ENCODE peak calls at places on chromosomes 13 and 19, in eight cellular contexts. A is suprapubic skin; G is astrocyte; O is kidney; Q is ovary; J is spleen; V is CD4-positive, CD25-positive, alpha-beta regulatory T cell; C is tibial nerve. B is an unnamed sample.

GRCh38 chr13:79560954-79561353 is 80.0 kb downstream of the NDFIP2 start:
- DNase-seq in A (no peak), G (no peak), O (no peak), Q (no peak), J (no peak), V (no peak), C (no peak), B (no peak)

GRCh38 chr19:18435185-18435841 is 2.6 kb downstream of the ISYNA1 start:
- DNase-seq in A (no peak), G (no peak), O (no peak), Q (peak; percentile 63), J (peak; percentile 79), V (no peak), C (no peak), B (no peak)

GRCh38 chr13:76271728-76272232 is 614.4 kb downstream of the KCTD12 start:
- DNase-seq in A (no peak), G (no peak), O (no peak), Q (no peak), J (no peak), V (no peak), C (no peak), B (no peak)

GRCh38 chr19:4473011-4473410 is 914 bp downstream of the HDGFL2 start:
- DNase-seq in A (peak; percentile 70), G (no peak), O (no peak), Q (no peak), J (peak; percentile 81), V (no peak), C (no peak), B (no peak)

GRCh38 chr13:105603283-105603682 is 932.2 kb downstream of the EFNB2 start:
- DNase-seq in A (no peak), G (no peak), O (no peak), Q (no peak), J (no peak), V (no peak), C (no peak), B (peak; percentile 18)

GRCh38 chr13:63696055-63696454 is 2280.4 kb upstream of the PCDH20 start:
- DNase-seq in A (no peak), G (peak; percentile 62), O (no peak), Q (no peak), J (no peak), V (no peak), C (no peak), B (no peak)

GRCh38 chr19:50795665-50796073 is 5.5 kb downstream of the ACP4 start:
- DNase-seq in A (no peak), G (no peak), O (no peak), Q (no peak), J (no peak), V (no peak), C (no peak), B (no peak)

GRCh38 chr19:45668342-45668871 is 386 bp downstream of the GIPR start:
- DNase-seq in A (no peak), G (no peak), O (no peak), Q (no peak), J (no peak), V (peak; percentile 27), C (no peak), B (no peak)

GRCh38 chr13:90315061-90315460 is 1032.4 kb upstream of the MIR17HG start:
- DNase-seq in A (no peak), G (no peak), O (no peak), Q (no peak), J (no peak), V (no peak), C (no peak), B (no peak)

GRCh38 chr19:41351339-41352245 is 2.1 kb downstream of the TGFB1 start:
- DNase-seq in A (peak; percentile 84), G (peak; percentile 46), O (peak; percentile 90), Q (peak; percentile 71), J (peak; percentile 97), V (peak; percentile 88), C (peak; percentile 53), B (peak; percentile 46)

GRCh38 chr13:29496241-29496712 is 99.2 kb downstream of the SLC7A1 start:
- DNase-seq in A (no peak), G (no peak), O (no peak), Q (peak; percentile 56), J (peak; percentile 82), V (no peak), C (no peak), B (no peak)

GRCh38 chr19:32781280-32781679 is 61.7 kb downstream of the TDRD12 start:
- DNase-seq in A (no peak), G (no peak), O (no peak), Q (no peak), J (no peak), V (no peak), C (no peak), B (no peak)

GRCh38 chr19:14519860-14520407 is 1.7 kb upstream of the DNAJB1 start:
- DNase-seq in A (no peak), G (peak; percentile 80), O (no peak), Q (peak; percentile 62), J (no peak), V (no peak), C (no peak), B (no peak)

GRCh38 chr19:19501798-19502197 is 13.6 kb downstream of the TSSK6 start:
- DNase-seq in A (peak; percentile 54), G (no peak), O (peak; percentile 61), Q (no peak), J (peak; percentile 63), V (no peak), C (no peak), B (no peak)

GRCh38 chr19:19495614-19496603 is 19.4 kb downstream of the TSSK6 start:
- DNase-seq in A (peak; percentile 50), G (no peak), O (peak; percentile 64), Q (no peak), J (no peak), V (no peak), C (no peak), B (no peak)

GRCh38 chr19:19500975-19501644 is 14.2 kb downstream of the TSSK6 start:
- DNase-seq in A (peak; percentile 53), G (no peak), O (peak; percentile 71), Q (no peak), J (peak; percentile 62), V (no peak), C (no peak), B (no peak)

GRCh38 chr19:19499272-19499995 is 15.9 kb downstream of the TSSK6 start:
- DNase-seq in A (no peak), G (no peak), O (peak; percentile 65), Q (no peak), J (peak; percentile 69), V (no peak), C (no peak), B (no peak)

GRCh38 chr19:19498255-19498991 is 16.9 kb downstream of the TSSK6 start:
- DNase-seq in A (peak; percentile 56), G (no peak), O (no peak), Q (no peak), J (peak; percentile 59), V (no peak), C (no peak), B (no peak)
- H3K36me3 ChIP-seq in A (peaks cover 97% of the 10 kb centered on the region), G (peaks cover 28% of the 10 kb centered on the region), O (peaks cover 57% of the 10 kb centered on the region), Q (no peaks in the 10 kb centered on the region), J (peaks cover 93% of the 10 kb centered on the region), V (peaks cover 85% of the 10 kb centered on the region), C (peaks cover 97% of the 10 kb centered on the region), B (peaks cover 89% of the 10 kb centered on the region)

GRCh38 chr13:110161112-110161897 is 145.7 kb downstream of the COL4A1 start:
- DNase-seq in A (no peak), G (no peak), O (no peak), Q (no peak), J (no peak), V (no peak), C (peak; percentile 24), B (no peak)

GRCh38 chr13:110157718-110158117 is 149.2 kb downstream of the COL4A1 start:
- DNase-seq in A (no peak), G (no peak), O (no peak), Q (no peak), J (no peak), V (no peak), C (no peak), B (no peak)

GRCh38 chr13:110156186-110157065 is 150.5 kb downstream of the COL4A1 start:
- DNase-seq in A (no peak), G (peak; percentile 74), O (no peak), Q (no peak), J (no peak), V (no peak), C (no peak), B (no peak)

GRCh38 chr13:110155072-110155471 is 151.9 kb downstream of the COL4A1 start:
- DNase-seq in A (no peak), G (no peak), O (no peak), Q (no peak), J (no peak), V (no peak), C (no peak), B (no peak)

DNA sequence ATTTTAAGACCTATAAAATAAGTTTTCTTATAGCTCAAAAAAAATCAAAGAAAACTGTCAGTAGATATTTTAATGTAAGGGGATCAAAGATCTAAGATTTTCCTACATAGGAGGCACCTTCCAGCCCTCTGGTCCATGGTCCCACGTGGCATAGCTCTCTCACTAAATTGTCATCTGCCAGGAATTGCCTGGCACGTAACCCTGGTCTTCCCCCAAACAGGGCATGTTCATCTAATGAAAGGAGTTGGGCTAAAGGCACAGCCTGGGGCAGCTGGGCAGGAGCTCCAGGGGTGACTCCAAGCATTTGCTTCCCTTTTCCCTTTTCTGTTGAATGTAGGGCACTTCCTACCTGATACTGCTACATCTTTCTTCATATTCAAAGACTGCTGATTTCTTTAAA is 148.8 kb downstream of the COL4A1 start:
- DNase-seq in A (no peak), G (no peak), O (no peak), Q (no peak), J (no peak), V (no peak), C (no peak), B (no peak)
- H3K36me3 ChIP-seq in A (peaks cover 24% of the 10 kb centered on the region), G (peaks cover 83% of the 10 kb centered on the region), O (peaks cover 45% of the 10 kb centered on the region), Q (no peaks in the 10 kb centered on the region), J (peaks cover 7% of the 10 kb centered on the region), V (no peaks in the 10 kb centered on the region), C (peaks cover 95% of the 10 kb centered on the region), B (no peaks in the 10 kb centered on the region)

DNA sequence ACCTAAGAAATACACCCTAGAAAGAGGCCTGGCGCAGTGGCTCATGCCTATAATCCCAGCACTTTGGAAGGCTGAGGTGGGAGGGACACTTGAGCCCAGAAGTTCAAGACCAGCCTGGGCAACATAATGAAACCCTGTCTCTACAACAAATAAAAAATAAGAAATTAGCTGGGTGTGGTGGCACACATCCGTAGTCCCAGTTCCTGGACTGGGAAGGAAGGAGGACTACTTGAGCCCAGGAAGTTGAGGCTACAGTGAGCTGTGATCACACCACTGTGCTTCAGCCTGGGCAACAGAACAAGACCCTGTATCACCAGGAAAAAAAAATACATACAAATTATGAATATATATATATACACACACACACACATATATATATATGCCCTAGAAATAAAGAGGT is 42.7 kb downstream of the PHF11 start:
- DNase-seq in A (no peak), G (no peak), O (no peak), Q (no peak), J (no peak), V (no peak), C (no peak), B (no peak)
- H3K36me3 ChIP-seq in A (peaks cover 36% of the 10 kb centered on the region), G (peaks cover 6% of the 10 kb centered on the region), O (peaks cover 10% of the 10 kb centered on the region), Q (no peaks in the 10 kb centered on the region), J (peaks cover 4% of the 10 kb centered on the region), V (peaks cover 14% of the 10 kb centered on the region), C (peaks cover 43% of the 10 kb centered on the region), B (peaks cover 25% of the 10 kb centered on the region)

GRCh38 chr13:48346583-48346982 is 43.0 kb downstream of the RB1 start:
- DNase-seq in A (no peak), G (no peak), O (no peak), Q (no peak), J (no peak), V (no peak), C (no peak), B (no peak)

GRCh38 chr13:48349525-48349924 is 46.0 kb downstream of the RB1 start:
- DNase-seq in A (no peak), G (no peak), O (no peak), Q (no peak), J (no peak), V (no peak), C (no peak), B (no peak)

GRCh38 chr13:48344264-48344663 is 40.7 kb downstream of the RB1 start:
- DNase-seq in A (no peak), G (no peak), O (no peak), Q (no peak), J (peak; percentile 36), V (no peak), C (no peak), B (no peak)
- H3K36me3 ChIP-seq in A (peaks cover 8% of the 10 kb centered on the region), G (no peaks in the 10 kb centered on the region), O (no peaks in the 10 kb centered on the region), Q (no peaks in the 10 kb centered on the region), J (peaks cover 11% of the 10 kb centered on the region), V (peaks cover 17% of the 10 kb centered on the region), C (peaks cover 42% of the 10 kb centered on the region), B (peaks cover 6% of the 10 kb centered on the region)

B was measured in BE2C.